ENCODE peak calls at places on chromosomes 13 and 19, in five cellular contexts. One of them, this sample, is unnamed.

GRCh38 chr13:110354715-110355473 is 47.8 kb downstream of the COL4A2 start:
- DNase-seq in activated effector memory CD4-positive, alpha-beta T cell treated with anti-CD3 and anti-CD28 coated beads, Interleukin-2, amount 50 U/mL, for 16 hours: no peak
- DNase-seq in DMS 273 treated with DMSO at 0.1 percent for 48 hours: no peak
- DNase-seq in esophagus squamous epithelium: no peak
- DNase-seq in NCI-H774: peak
- DNase-seq in this sample: no peak

GRCh38 chr19:21610787-21611186 is 105.4 kb downstream of the ZNF429 start:
- DNase-seq in activated effector memory CD4-positive, alpha-beta T cell treated with anti-CD3 and anti-CD28 coated beads, Interleukin-2, amount 50 U/mL, for 16 hours: no peak
- DNase-seq in DMS 273 treated with DMSO at 0.1 percent for 48 hours: no peak
- DNase-seq in esophagus squamous epithelium: no peak
- DNase-seq in NCI-H774: no peak
- DNase-seq in this sample: no peak

GRCh38 chr13:22934744-22935523 is 245.8 kb upstream of the SGCG start:
- DNase-seq in activated effector memory CD4-positive, alpha-beta T cell treated with anti-CD3 and anti-CD28 coated beads, Interleukin-2, amount 50 U/mL, for 16 hours: no peak
- DNase-seq in DMS 273 treated with DMSO at 0.1 percent for 48 hours: no peak
- DNase-seq in esophagus squamous epithelium: no peak
- DNase-seq in NCI-H774: no peak
- DNase-seq in this sample: no peak

GRCh38 chr19:765179-765738 is 14.3 kb downstream of the MISP start:
- DNase-seq in activated effector memory CD4-positive, alpha-beta T cell treated with anti-CD3 and anti-CD28 coated beads, Interleukin-2, amount 50 U/mL, for 16 hours: no peak
- DNase-seq in DMS 273 treated with DMSO at 0.1 percent for 48 hours: no peak
- DNase-seq in esophagus squamous epithelium: no peak
- DNase-seq in NCI-H774: no peak
- DNase-seq in this sample: no peak

GRCh38 chr13:79862515-79862914 is 381.6 kb downstream of the NDFIP2 start:
- DNase-seq in activated effector memory CD4-positive, alpha-beta T cell treated with anti-CD3 and anti-CD28 coated beads, Interleukin-2, amount 50 U/mL, for 16 hours: no peak
- DNase-seq in DMS 273 treated with DMSO at 0.1 percent for 48 hours: no peak
- DNase-seq in esophagus squamous epithelium: no peak
- DNase-seq in NCI-H774: no peak
- DNase-seq in this sample: no peak

GRCh38 chr19:50837300-50837699 is 3.9 kb upstream of the KLK15 start:
- DNase-seq in activated effector memory CD4-positive, alpha-beta T cell treated with anti-CD3 and anti-CD28 coated beads, Interleukin-2, amount 50 U/mL, for 16 hours: no peak
- DNase-seq in DMS 273 treated with DMSO at 0.1 percent for 48 hours: no peak
- DNase-seq in esophagus squamous epithelium: no peak
- DNase-seq in NCI-H774: peak
- DNase-seq in this sample: peak

GRCh38 chr13:50589651-50590054 is 253.8 kb downstream of the DLEU7 start:
- DNase-seq in activated effector memory CD4-positive, alpha-beta T cell treated with anti-CD3 and anti-CD28 coated beads, Interleukin-2, amount 50 U/mL, for 16 hours: no peak
- DNase-seq in DMS 273 treated with DMSO at 0.1 percent for 48 hours: no peak
- DNase-seq in esophagus squamous epithelium: no peak
- DNase-seq in NCI-H774: no peak
- DNase-seq in this sample: no peak

GRCh38 chr13:103067751-103068563 is 1.7 kb upstream of the SLC10A2 start:
- DNase-seq in activated effector memory CD4-positive, alpha-beta T cell treated with anti-CD3 and anti-CD28 coated beads, Interleukin-2, amount 50 U/mL, for 16 hours: no peak
- DNase-seq in DMS 273 treated with DMSO at 0.1 percent for 48 hours: no peak
- DNase-seq in esophagus squamous epithelium: no peak
- DNase-seq in NCI-H774: no peak
- DNase-seq in this sample: no peak

GRCh38 chr13:27617801-27618411 is 2.4 kb downstream of the LNX2 start:
- DNase-seq in activated effector memory CD4-positive, alpha-beta T cell treated with anti-CD3 and anti-CD28 coated beads, Interleukin-2, amount 50 U/mL, for 16 hours: no peak
- DNase-seq in DMS 273 treated with DMSO at 0.1 percent for 48 hours: no peak
- DNase-seq in esophagus squamous epithelium: no peak
- DNase-seq in NCI-H774: no peak
- DNase-seq in this sample: no peak

GRCh38 chr13:109945206-109945960 is 159.0 kb upstream of the IRS2 start:
- DNase-seq in activated effector memory CD4-positive, alpha-beta T cell treated with anti-CD3 and anti-CD28 coated beads, Interleukin-2, amount 50 U/mL, for 16 hours: no peak
- DNase-seq in DMS 273 treated with DMSO at 0.1 percent for 48 hours: no peak
- DNase-seq in esophagus squamous epithelium: no peak
- DNase-seq in NCI-H774: no peak
- DNase-seq in this sample: no peak

GRCh38 chr13:98252931-98253470 is 75.9 kb upstream of the RNF113B start:
- DNase-seq in activated effector memory CD4-positive, alpha-beta T cell treated with anti-CD3 and anti-CD28 coated beads, Interleukin-2, amount 50 U/mL, for 16 hours: no peak
- DNase-seq in DMS 273 treated with DMSO at 0.1 percent for 48 hours: no peak
- DNase-seq in esophagus squamous epithelium: no peak
- DNase-seq in NCI-H774: no peak
- DNase-seq in this sample: no peak

GRCh38 chr19:42037649-42038048 is 32.4 kb downstream of the GRIK5 start:
- DNase-seq in activated effector memory CD4-positive, alpha-beta T cell treated with anti-CD3 and anti-CD28 coated beads, Interleukin-2, amount 50 U/mL, for 16 hours: no peak
- DNase-seq in DMS 273 treated with DMSO at 0.1 percent for 48 hours: no peak
- DNase-seq in esophagus squamous epithelium: no peak
- DNase-seq in NCI-H774: no peak
- DNase-seq in this sample: no peak

GRCh38 chr19:39951686-39952085 is 17.3 kb upstream of the FCGBP start:
- DNase-seq in activated effector memory CD4-positive, alpha-beta T cell treated with anti-CD3 and anti-CD28 coated beads, Interleukin-2, amount 50 U/mL, for 16 hours: no peak
- DNase-seq in DMS 273 treated with DMSO at 0.1 percent for 48 hours: no peak
- DNase-seq in esophagus squamous epithelium: no peak
- DNase-seq in NCI-H774: no peak
- DNase-seq in this sample: no peak

GRCh38 chr13:36814465-36814864 is 4.6 kb upstream of the RFXAP start:
- DNase-seq in activated effector memory CD4-positive, alpha-beta T cell treated with anti-CD3 and anti-CD28 coated beads, Interleukin-2, amount 50 U/mL, for 16 hours: no peak
- DNase-seq in DMS 273 treated with DMSO at 0.1 percent for 48 hours: no peak
- DNase-seq in esophagus squamous epithelium: no peak
- DNase-seq in NCI-H774: no peak
- DNase-seq in this sample: no peak

This sample was measured in NCI-H2171.